ENCODE peak calls at places on chromosome 11, in nine cellular contexts. F, L, V, D, S, T, B, W and J are unnamed samples.

GRCh38 chr11:2449548-2450320 is 4.9 kb downstream of the KCNQ1 start:
- DNase-seq in S (peak), F (no peak), B (no peak), T (no peak), D (no peak), L (no peak), V (no peak), W (no peak), J (no peak)

GRCh38 chr11:72864692-72865655 is 50.8 kb downstream of the ATG16L2 start:
- DNase-seq in W (no peak), B (no peak), L (no peak), T (peak), V (no peak), F (no peak), S (no peak), D (peak), J (no peak)

GRCh38 chr11:7046474-7046873 is 26.2 kb downstream of the NLRP14 start:
- DNase-seq in V (no peak), L (no peak), S (no peak), W (no peak), B (no peak), F (no peak), T (no peak), D (peak), J (no peak)

GRCh38 chr11:86688398-86689179 is 16.2 kb upstream of the ME3 start:
- DNase-seq in V (no peak), L (no peak), T (no peak), D (peak), B (no peak), S (no peak), F (no peak), W (no peak), J (no peak)

GRCh38 chr11:46383974-46384701 is 2.7 kb downstream of the MDK start:
- DNase-seq in S (no peak), T (no peak), F (no peak), B (no peak), W (no peak), L (no peak), D (no peak), V (no peak), J (no peak)

GRCh38 chr11:113261709-113262475 is 52.5 kb upstream of the TTC12 start:
- DNase-seq in F (no peak), V (no peak), L (no peak), T (peak), D (peak), W (no peak), S (no peak), B (no peak), J (no peak)

GRCh38 chr11:35853871-35854270 is 90.0 kb upstream of the LDLRAD3 start:
- DNase-seq in F (no peak), S (no peak), D (no peak), W (no peak), T (no peak), B (no peak), V (no peak), L (no peak), J (no peak)

GRCh38 chr11:32641361-32641760 is 57.7 kb downstream of the EIF3M start:
- DNase-seq in S (no peak), D (no peak), B (no peak), W (no peak), F (no peak), V (no peak), T (no peak), L (no peak), J (no peak)

GRCh38 chr11:104214517-104214916 is 50.6 kb upstream of the PDGFD start:
- DNase-seq in V (no peak), L (no peak), S (no peak), D (no peak), T (no peak), F (no peak), B (no peak), W (no peak), J (no peak)

GRCh38 chr11:31645747-31646146 is 136.2 kb downstream of the ELP4 start:
- DNase-seq in F (no peak), V (no peak), W (no peak), L (no peak), D (peak), B (no peak), S (no peak), T (no peak), J (no peak)

GRCh38 chr11:113974741-113975470 is at the start of gene HTR3A:
- DNase-seq in F (no peak), D (no peak), V (no peak), W (no peak), S (peak), B (no peak), L (peak), T (no peak), J (no peak)

GRCh38 chr11:36019722-36020121 is 75.9 kb downstream of the LDLRAD3 start:
- DNase-seq in W (no peak), L (no peak), B (no peak), V (no peak), S (no peak), T (no peak), D (no peak), F (no peak), J (no peak)

GRCh38 chr11:102177974-102178631 is 67.9 kb downstream of the YAP1 start:
- DNase-seq in W (no peak), B (no peak), S (no peak), T (no peak), V (no peak), F (no peak), L (no peak), D (peak), J (no peak)

GRCh38 chr11:60428517-60428916 is 855 bp upstream of the MS4A5 start:
- DNase-seq in F (no peak), L (no peak), S (no peak), B (no peak), D (no peak), T (no peak), W (no peak), V (no peak), J (no peak)